ENCODE peak calls at places on chromosomes 1 and 21, in five cellular contexts. One of them, this sample, is unnamed.

GRCh38 chr1:43445618-43446387 is 7.9 kb downstream of the HYI start:
- DNase-seq in CD4-positive, alpha-beta T cell: no peak
- DNase-seq in H9: peak
- DNase-seq in astrocyte of the cerebellum: no peak
- DNase-seq in astrocyte of the hippocampus: no peak
- DNase-seq in this sample: no peak

GRCh38 chr1:209335090-209335692 is 248.3 kb upstream of the CAMK1G start:
- DNase-seq in astrocyte of the cerebellum: no peak
- DNase-seq in astrocyte of the hippocampus: peak
- DNase-seq in CD4-positive, alpha-beta T cell: no peak
- DNase-seq in H9: peak
- DNase-seq in this sample: no peak

GRCh38 chr1:226308166-226308722 is 720 bp downstream of the LIN9 start:
- DNase-seq in astrocyte of the cerebellum: no peak
- DNase-seq in astrocyte of the hippocampus: no peak
- DNase-seq in H9: no peak
- DNase-seq in CD4-positive, alpha-beta T cell: no peak
- DNase-seq in this sample: peak

GRCh38 chr1:21569820-21570527 is 60.8 kb downstream of the ALPL start:
- DNase-seq in H9: no peak
- DNase-seq in CD4-positive, alpha-beta T cell: no peak
- DNase-seq in astrocyte of the cerebellum: no peak
- DNase-seq in astrocyte of the hippocampus: no peak
- DNase-seq in this sample: no peak

GRCh38 chr1:160098852-160099647 is 631 bp upstream of the IGSF8 start:
- DNase-seq in CD4-positive, alpha-beta T cell: peak
- DNase-seq in astrocyte of the hippocampus: peak
- DNase-seq in H9: peak
- DNase-seq in astrocyte of the cerebellum: peak
- DNase-seq in this sample: peak

GRCh38 chr1:107135466-107135865 is 5.4 kb upstream of the NTNG1 start:
- DNase-seq in CD4-positive, alpha-beta T cell: no peak
- DNase-seq in astrocyte of the cerebellum: peak
- DNase-seq in H9: peak
- DNase-seq in astrocyte of the hippocampus: peak
- DNase-seq in this sample: no peak

GRCh38 chr1:203178083-203178482 is 2.5 kb upstream of the MYBPH start:
- DNase-seq in astrocyte of the cerebellum: no peak
- DNase-seq in CD4-positive, alpha-beta T cell: no peak
- DNase-seq in H9: peak
- DNase-seq in astrocyte of the hippocampus: no peak
- DNase-seq in this sample: no peak

GRCh38 chr1:20662110-20662475 is 924 bp upstream of the DDOST start:
- DNase-seq in H9: no peak
- DNase-seq in astrocyte of the cerebellum: no peak
- DNase-seq in astrocyte of the hippocampus: no peak
- DNase-seq in CD4-positive, alpha-beta T cell: no peak
- DNase-seq in this sample: no peak

GRCh38 chr1:47572731-47573505 is 135.1 kb downstream of the FOXD2 start:
- DNase-seq in CD4-positive, alpha-beta T cell: no peak
- DNase-seq in astrocyte of the hippocampus: peak
- DNase-seq in H9: peak
- DNase-seq in astrocyte of the cerebellum: no peak
- DNase-seq in this sample: no peak

GRCh38 chr21:36543924-36544323 is 64.0 kb upstream of the CLDN14 start:
- DNase-seq in astrocyte of the hippocampus: no peak
- DNase-seq in CD4-positive, alpha-beta T cell: no peak
- DNase-seq in H9: no peak
- DNase-seq in astrocyte of the cerebellum: no peak
- DNase-seq in this sample: no peak

GRCh38 chr1:12486401-12487005 is 131.5 kb downstream of the DHRS3 start:
- DNase-seq in CD4-positive, alpha-beta T cell: no peak
- DNase-seq in H9: no peak
- DNase-seq in astrocyte of the hippocampus: peak
- DNase-seq in astrocyte of the cerebellum: peak
- DNase-seq in this sample: no peak

GRCh38 chr1:198651685-198652400 is 13.0 kb downstream of the PTPRC start:
- DNase-seq in CD4-positive, alpha-beta T cell: no peak
- DNase-seq in astrocyte of the hippocampus: no peak
- DNase-seq in H9: no peak
- DNase-seq in astrocyte of the cerebellum: no peak
- DNase-seq in this sample: no peak

GRCh38 chr1:223886516-223886921 is 40.8 kb upstream of the TP53BP2 start:
- DNase-seq in astrocyte of the cerebellum: no peak
- DNase-seq in CD4-positive, alpha-beta T cell: no peak
- DNase-seq in astrocyte of the hippocampus: no peak
- DNase-seq in H9: no peak
- DNase-seq in this sample: no peak

GRCh38 chr1:17119076-17119743 is at the start of gene PADI2:
- DNase-seq in astrocyte of the hippocampus: peak
- DNase-seq in CD4-positive, alpha-beta T cell: peak
- DNase-seq in H9: peak
- DNase-seq in astrocyte of the cerebellum: no peak
- DNase-seq in this sample: no peak

GRCh38 chr1:234743866-234744581 is 134.0 kb upstream of the IRF2BP2 start:
- DNase-seq in astrocyte of the cerebellum: peak
- DNase-seq in CD4-positive, alpha-beta T cell: no peak
- DNase-seq in H9: no peak
- DNase-seq in astrocyte of the hippocampus: peak
- DNase-seq in this sample: no peak

This sample was measured in T-helper 22 cell.